ENCODE peak calls at places on chromosomes 2 and 18, in six cellular contexts. B is Karpas-422, K is A673, E is lower lobe of right lung, A is RWPE2, P is fibroblast of lung. I is an unnamed sample.
A peak's percentile ranks its signal among the peaks of the same experiment; 100 is the strongest.

GRCh38 chr2:190382851-190383250 is 25.3 kb upstream of the MFSD6 start:
- DNase-seq in B (peak; percentile 82), K (peak; percentile 43), E (no peak), A (no peak), P (peak; percentile 57), I (no peak)

GRCh38 chr2:100303744-100304143 is 18.6 kb downstream of the LONRF2 start:
- DNase-seq in B (no peak), K (no peak), E (no peak), A (no peak), P (no peak), I (no peak)

GRCh38 chr2:38535745-38536506 is 66.8 kb downstream of the HNRNPLL start:
- DNase-seq in B (peak; percentile 85), K (peak; percentile 84), E (peak; percentile 91), A (peak; percentile 72), P (peak; percentile 60), I (peak; percentile 86)

GRCh38 chr2:213238753-213239591 is 45.3 kb upstream of the SPAG16 start:
- DNase-seq in B (no peak), K (peak; percentile 85), E (no peak), A (no peak), P (peak; percentile 96), I (no peak)

GRCh38 chr2:173881886-173882285 is 83.3 kb downstream of the SP3 start:
- DNase-seq in B (peak; percentile 70), K (no peak), E (no peak), A (no peak), P (peak; percentile 53), I (no peak)

GRCh38 chr2:120914839-120915521 is 179.3 kb downstream of the GLI2 start:
- DNase-seq in B (no peak), K (peak; percentile 22), E (peak; percentile 77), A (peak; percentile 81), P (peak; percentile 95), I (peak; percentile 48)

GRCh38 chr2:238970553-238971081 is 122.7 kb downstream of the TWIST2 start:
- DNase-seq in B (peak; percentile 79), K (peak; percentile 33), E (peak; percentile 74), A (no peak), P (peak; percentile 41), I (peak; percentile 67)

GRCh38 chr2:50773533-50773932 is 258.4 kb downstream of the NRXN1 start:
- DNase-seq in B (no peak), K (no peak), E (no peak), A (no peak), P (no peak), I (no peak)

GRCh38 chr18:63994783-63995399 is 25.0 kb downstream of the SERPINB8 start:
- DNase-seq in B (peak; percentile 80), K (peak; percentile 71), E (peak; percentile 50), A (no peak), P (peak; percentile 41), I (peak; percentile 55)

GRCh38 chr2:182077451-182078142 is 91.9 kb downstream of the PPP1R1C start:
- DNase-seq in B (peak; percentile 87), K (peak; percentile 93), E (no peak), A (no peak), P (peak; percentile 97), I (peak; percentile 28)

GRCh38 chr2:168216351-168217005 is 30.9 kb downstream of the STK39 start:
- DNase-seq in B (no peak), K (no peak), E (no peak), A (no peak), P (peak; percentile 80), I (peak; percentile 47)

GRCh38 chr2:201916565-201916964 is 110.2 kb downstream of the CDK15 start:
- DNase-seq in B (no peak), K (no peak), E (no peak), A (no peak), P (no peak), I (no peak)

GRCh38 chr2:171206422-171207115 is 45.9 kb upstream of the TLK1 start:
- DNase-seq in B (no peak), K (no peak), E (no peak), A (no peak), P (no peak), I (no peak)

GRCh38 chr2:101255501-101255900 is 2.8 kb downstream of the CNOT11 start:
- DNase-seq in B (no peak), K (no peak), E (no peak), A (no peak), P (peak; percentile 23), I (no peak)

GRCh38 chr2:136308621-136309020 is 190.7 kb upstream of the CXCR4 start:
- DNase-seq in B (no peak), K (no peak), E (no peak), A (no peak), P (no peak), I (no peak)

GRCh38 chr2:109125595-109126500 is 3.2 kb upstream of the SH3RF3 start:
- DNase-seq in B (no peak), K (no peak), E (no peak), A (no peak), P (peak; percentile 99), I (no peak)

DNA sequence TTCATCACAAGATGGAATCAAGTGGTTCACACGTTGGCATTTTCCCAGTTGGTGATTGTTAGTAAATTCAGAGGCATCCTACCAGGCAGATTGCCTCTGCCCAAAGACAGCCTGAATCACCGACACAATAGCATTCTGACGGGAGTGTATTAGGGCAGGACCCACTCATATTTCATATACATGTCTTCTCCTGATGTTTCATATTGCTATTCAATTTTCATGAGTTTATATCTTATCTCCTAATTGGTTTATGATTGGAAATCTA is 14.5 kb upstream of the BMP10 start:
- DNase-seq in B (no peak), K (no peak), E (no peak), A (no peak), P (no peak), I (no peak)
- H3K27ac ChIP-seq in B (no peak overlapping the region), K (no peak overlapping the region), E (no peak overlapping the region), A (no peak overlapping the region), P (no peak overlapping the region), I (no peak overlapping the region)

GRCh38 chr18:59694824-59695223 is 2.4 kb downstream of the CCBE1 start:
- DNase-seq in B (no peak), K (no peak), E (no peak), A (no peak), P (no peak), I (no peak)

GRCh38 chr18:59699061-59699460 is 1.8 kb upstream of the CCBE1 start:
- DNase-seq in B (no peak), K (no peak), E (no peak), A (no peak), P (no peak), I (no peak)

GRCh38 chr18:59696311-59697235 is 650 bp downstream of the CCBE1 start:
- DNase-seq in B (no peak), K (peak; percentile 15), E (no peak), A (no peak), P (peak; percentile 67), I (no peak)

GRCh38 chr18:59697236-59697932 is at the start of gene CCBE1:
- DNase-seq in B (no peak), K (peak; percentile 61), E (peak; percentile 71), A (peak; percentile 70), P (peak; percentile 71), I (peak; percentile 79)

GRCh38 chr18:59695551-59695950 is 1.7 kb downstream of the CCBE1 start:
- DNase-seq in B (no peak), K (no peak), E (no peak), A (no peak), P (no peak), I (no peak)
- H3K4me3 ChIP-seq in B (no peak overlapping the region), K (no peak overlapping the region), E (peak overlapping the region; percentile 60), A (peak overlapping the region; percentile 74), P (peak overlapping the region; percentile 92), I (no peak overlapping the region)

GRCh38 chr2:7007488-7007845 is 90.3 kb downstream of the RNF144A start:
- DNase-seq in B (no peak), K (no peak), E (no peak), A (no peak), P (no peak), I (no peak)

GRCh38 chr2:7007846-7008741 is 90.9 kb downstream of the RNF144A start:
- DNase-seq in B (no peak), K (no peak), E (peak; percentile 88), A (no peak), P (peak; percentile 96), I (peak; percentile 83)

GRCh38 chr2:7010376-7010775 is 93.2 kb downstream of the RNF144A start:
- DNase-seq in B (no peak), K (no peak), E (no peak), A (no peak), P (peak; percentile 99), I (no peak)

GRCh38 chr2:7011376-7012083 is 94.3 kb downstream of the RNF144A start:
- DNase-seq in B (no peak), K (peak; percentile 56), E (no peak), A (no peak), P (peak; percentile 99), I (no peak)

DNA sequence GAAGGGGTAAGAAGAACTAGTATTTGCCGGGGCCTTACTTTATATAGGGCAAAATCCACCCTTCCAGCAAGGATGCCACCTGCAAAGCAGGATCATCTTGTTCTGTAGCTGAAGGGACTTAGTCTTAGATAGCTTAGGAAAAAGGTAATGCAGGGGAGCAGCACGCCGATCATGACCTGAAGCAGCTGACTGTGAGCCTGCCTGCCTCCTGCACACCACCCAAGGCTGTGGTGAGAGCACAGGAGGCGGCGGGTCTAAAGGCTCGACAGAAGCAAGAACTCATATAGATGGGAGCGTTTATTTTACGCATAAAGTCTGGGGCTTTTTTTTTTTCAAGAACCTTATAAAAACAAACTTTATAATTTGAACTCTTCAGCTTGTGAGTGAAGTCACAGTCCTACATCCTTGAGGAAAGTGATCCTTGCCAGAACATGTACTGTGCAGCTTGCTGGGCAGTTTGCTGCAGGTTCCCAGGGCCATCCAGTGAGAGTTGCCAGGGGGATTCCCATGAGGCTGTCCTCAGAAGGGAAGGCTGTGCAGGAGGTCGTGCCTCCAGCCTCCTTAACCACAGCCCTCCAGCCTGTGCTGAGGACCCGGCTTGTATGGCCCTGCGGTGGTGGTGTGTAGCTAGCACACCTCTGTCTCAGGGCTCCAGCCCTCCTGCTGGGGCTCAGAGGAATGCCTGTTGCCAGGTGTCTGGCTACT is 92.1 kb downstream of the RNF144A start:
- DNase-seq in B (no peak), K (no peak), E (no peak), A (no peak), P (peak; percentile 67), I (no peak)
- H3K27ac ChIP-seq in B (no peak overlapping the region), K (no peak overlapping the region), E (no peak overlapping the region), A (no peak overlapping the region), P (no peak overlapping the region), I (no peak overlapping the region)

GRCh38 chr18:8609711-8610441 is 639 bp downstream of the RAB12 start:
- DNase-seq in B (peak; percentile 66), K (no peak), E (peak; percentile 57), A (no peak), P (no peak), I (no peak)

GRCh38 chr18:8608795-8609673 is at the start of gene RAB12:
- DNase-seq in B (peak; percentile 95), K (peak; percentile 92), E (peak; percentile 92), A (peak; percentile 86), P (peak; percentile 86), I (peak; percentile 87)

GRCh38 chr18:8610442-8610801 is 1.2 kb downstream of the RAB12 start:
- DNase-seq in B (peak; percentile 51), K (no peak), E (no peak), A (no peak), P (peak; percentile 31), I (no peak)

GRCh38 chr18:8605974-8606373 is 3.3 kb upstream of the RAB12 start:
- DNase-seq in B (no peak), K (no peak), E (no peak), A (no peak), P (no peak), I (no peak)

GRCh38 chr18:8607776-8608682 is 1.2 kb upstream of the RAB12 start:
- DNase-seq in B (peak; percentile 56), K (no peak), E (no peak), A (no peak), P (no peak), I (no peak)
- H3K4me3 ChIP-seq in B (peak overlapping the region; percentile 65), K (peak overlapping the region; percentile 98), E (peak overlapping the region; percentile 54), A (no peak overlapping the region), P (peak overlapping the region; percentile 53), I (peak overlapping the region; percentile 97)